ENCODE peak calls at places on chromosomes 7 and 10, in eight cellular contexts. F is RKO, C is fibroblast of mammary gland, L is GM12892, U is stomach, N is NCI-H1092, H is GM10248, I is BJ. D is an unnamed sample.

GRCh38 chr10:129102906-129103693 is 363.9 kb upstream of the MGMT start:
- DNase-seq in U (no peak), N (no peak), H (no peak), F (peak), I (no peak), L (no peak), C (peak), D (no peak)

GRCh38 chr7:88357295-88357694 is 50.6 kb upstream of the STEAP4 start:
- DNase-seq in N (no peak), C (peak), H (no peak), F (peak), L (no peak), I (no peak), U (peak), D (no peak)

GRCh38 chr10:117461766-117462423 is 80.7 kb upstream of the EMX2 start:
- DNase-seq in N (no peak), U (no peak), C (peak), H (no peak), F (peak), L (no peak), I (peak), D (no peak)

GRCh38 chr10:43322769-43323168 is 48.7 kb upstream of the FXYD4 start:
- DNase-seq in U (peak), C (peak), N (peak), F (no peak), I (no peak), H (peak), L (peak), D (peak)

GRCh38 chr7:43869898-43870240 is 552 bp upstream of the MRPS24 start:
- DNase-seq in L (no peak), C (peak), U (no peak), N (no peak), I (peak), H (no peak), F (peak), D (no peak)

GRCh38 chr10:113921571-113922370 is 67.3 kb downstream of the NHLRC2 start:
- DNase-seq in C (no peak), L (no peak), U (no peak), F (no peak), N (no peak), H (no peak), I (no peak), D (no peak)

GRCh38 chr7:40133561-40134427 is 628 bp downstream of the MPLKIP start:
- DNase-seq in F (peak), I (no peak), C (peak), H (no peak), U (no peak), L (no peak), N (no peak), D (no peak)

GRCh38 chr7:143973870-143974446 is 19.3 kb downstream of the OR2F1 start:
- DNase-seq in F (no peak), L (no peak), C (no peak), I (no peak), N (no peak), H (no peak), U (no peak), D (no peak)

GRCh38 chr7:128827971-128828711 is 2.1 kb upstream of the FLNC start:
- DNase-seq in L (no peak), N (no peak), U (no peak), I (no peak), H (no peak), C (peak), F (no peak), D (no peak)

GRCh38 chr7:19119901-19120486 is 2.6 kb upstream of the TWIST1 start:
- DNase-seq in N (no peak), L (no peak), I (no peak), F (no peak), H (no peak), C (no peak), U (no peak), D (no peak)

GRCh38 chr7:150854066-150855000 is 2.0 kb downstream of the AOC1 start:
- DNase-seq in N (no peak), F (no peak), U (no peak), L (no peak), C (no peak), I (no peak), H (no peak), D (no peak)

GRCh38 chr10:5035356-5035755 is 31.7 kb upstream of the AKR1C2 start:
- DNase-seq in C (no peak), I (no peak), N (no peak), H (no peak), L (no peak), U (no peak), F (no peak), D (no peak)

GRCh38 chr7:121431996-121432395 is 35.9 kb upstream of the FAM3C start:
- DNase-seq in N (no peak), U (no peak), I (no peak), C (no peak), L (no peak), H (no peak), F (no peak), D (no peak)

GRCh38 chr10:71085689-71086438 is 126.5 kb upstream of the UNC5B start:
- DNase-seq in C (no peak), N (no peak), F (no peak), L (no peak), I (no peak), U (peak), H (peak), D (peak)

GRCh38 chr7:24926623-24927539 is 53.1 kb downstream of the OSBPL3 start:
- DNase-seq in F (no peak), C (peak), U (no peak), N (no peak), I (peak), H (no peak), L (no peak), D (no peak)

GRCh38 chr10:29569778-29570177 is 65.0 kb downstream of the SVIL start:
- DNase-seq in N (no peak), L (no peak), U (no peak), H (no peak), I (peak), F (no peak), C (peak), D (no peak)

GRCh38 chr7:29511337-29511736 is 52.3 kb upstream of the PRR15 start:
- DNase-seq in I (no peak), N (no peak), U (no peak), L (no peak), F (no peak), H (no peak), C (no peak), D (no peak)

GRCh38 chr7:77327067-77327931 is 88.8 kb downstream of the GSAP start:
- DNase-seq in H (no peak), L (no peak), C (peak), I (peak), U (peak), N (no peak), F (no peak), D (peak)

GRCh38 chr7:5429857-5430611 is 6.4 kb upstream of the TNRC18 start:
- DNase-seq in L (no peak), H (no peak), N (no peak), F (no peak), C (peak), I (no peak), U (peak), D (no peak)

GRCh38 chr10:7577206-7577978 is 89.4 kb downstream of the ITIH5 start:
- DNase-seq in N (no peak), C (no peak), F (no peak), I (no peak), H (no peak), U (no peak), L (no peak), D (no peak)

D was measured in DMS153.